ENCODE peak calls at places on chromosomes 6 and 20, in four cellular contexts. O, Z, W and J are unnamed samples.

GRCh38 chr6:139017227-139017626 is 11.3 kb upstream of the ABRACL start:
- DNase-seq in O (no peak), Z (no peak), W (no peak), J (no peak)

GRCh38 chr6:15246217-15247211 is 645 bp downstream of the JARID2 start:
- DNase-seq in O (peak; percentile 63), Z (peak; percentile 42), W (no peak), J (peak; percentile 37)

GRCh38 chr20:53581444-53582311 is 12.0 kb downstream of the ZNF217 start:
- DNase-seq in O (no peak), Z (no peak), W (peak; percentile 68), J (no peak)

GRCh38 chr20:44416082-44416715 is 59.5 kb upstream of the TTPAL start:
- DNase-seq in O (no peak), Z (no peak), W (no peak), J (no peak)

GRCh38 chr20:11569163-11569562 is 348.5 kb upstream of the BTBD3 start:
- DNase-seq in O (no peak), Z (no peak), W (no peak), J (no peak)

GRCh38 chr6:151689499-151690201 is 117.8 kb upstream of the ESR1 start:
- DNase-seq in O (no peak), Z (no peak), W (no peak), J (no peak)

GRCh38 chr20:50624351-50625016 is 66.9 kb downstream of the RIPOR3 start:
- DNase-seq in O (no peak), Z (no peak), W (no peak), J (no peak)

GRCh38 chr6:14423330-14423729 is 305.8 kb downstream of the CD83 start:
- DNase-seq in O (peak; percentile 0), Z (no peak), W (no peak), J (peak; percentile 29)

GRCh38 chr6:36349240-36349639 is 12.6 kb upstream of the BNIP5 start:
- DNase-seq in O (no peak), Z (no peak), W (peak; percentile 28), J (no peak)

DNA sequence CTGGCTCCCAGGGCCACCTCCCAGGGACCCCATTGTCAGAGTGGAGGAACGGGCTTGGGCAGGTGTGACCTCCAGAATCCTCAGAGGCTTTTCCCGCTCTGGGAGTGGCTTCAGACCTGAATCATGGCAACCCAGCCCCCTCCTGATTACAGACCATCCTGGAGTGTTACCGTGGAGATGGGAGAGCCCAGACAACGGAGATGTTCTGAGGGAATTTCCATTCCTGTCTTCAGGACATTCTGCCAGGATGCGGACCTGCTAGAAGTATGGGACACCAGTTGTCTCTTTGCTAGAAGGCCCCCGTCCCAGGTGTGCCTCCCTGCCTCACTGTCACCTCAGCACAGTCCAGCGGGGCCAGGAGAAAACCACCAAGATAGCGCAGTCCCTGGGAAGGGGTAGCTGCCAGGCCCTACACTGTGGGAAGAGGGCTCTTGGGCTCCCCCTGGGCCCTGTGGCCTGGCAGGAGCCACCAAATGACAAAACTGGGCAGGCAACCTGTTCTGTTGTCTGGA is 109.9 kb downstream of the PSMB1 start:
- DNase-seq in O (no peak), Z (no peak), W (no peak), J (no peak)
- TF ChIP-seq CTCF in O (peak; percentile 21), Z (no peak), W (no peak), J (peak; percentile 1)

GRCh38 chr20:16531485-16531884 is 41.8 kb downstream of the KIF16B start:
- DNase-seq in O (no peak), Z (no peak), W (no peak), J (no peak)

GRCh38 chr20:16526433-16527380 is 46.5 kb downstream of the KIF16B start:
- DNase-seq in O (no peak), Z (peak; percentile 28), W (no peak), J (no peak)

GRCh38 chr20:16530201-16530681 is 43.0 kb downstream of the KIF16B start:
- DNase-seq in O (peak; percentile 28), Z (peak; percentile 50), W (no peak), J (no peak)

GRCh38 chr20:16528078-16528477 is 45.2 kb downstream of the KIF16B start:
- DNase-seq in O (peak; percentile 98), Z (peak; percentile 95), W (no peak), J (peak; percentile 77)

GRCh38 chr20:16527438-16527837 is 45.8 kb downstream of the KIF16B start:
- DNase-seq in O (no peak), Z (no peak), W (no peak), J (no peak)
- TF ChIP-seq CTCF in O (no peak), Z (no peak), W (no peak), J (no peak)

GRCh38 chr20:47740225-47741184 is 44.8 kb downstream of the SULF2 start:
- DNase-seq in O (no peak), Z (no peak), W (no peak), J (peak; percentile 12)

GRCh38 chr20:47743671-47744070 is 41.6 kb downstream of the SULF2 start:
- DNase-seq in O (no peak), Z (no peak), W (no peak), J (no peak)

GRCh38 chr20:47737923-47738322 is 47.4 kb downstream of the SULF2 start:
- DNase-seq in O (no peak), Z (no peak), W (no peak), J (no peak)

GRCh38 chr20:47744803-47745202 is 40.5 kb downstream of the SULF2 start:
- DNase-seq in O (no peak), Z (no peak), W (no peak), J (no peak)

GRCh38 chr20:47741669-47742345 is 43.5 kb downstream of the SULF2 start:
- DNase-seq in O (no peak), Z (no peak), W (no peak), J (no peak)
- TF ChIP-seq CTCF in O (no peak), Z (no peak), W (no peak), J (no peak)

GRCh38 chr20:31675828-31676533 is 38.3 kb downstream of the COX4I2 start:
- DNase-seq in O (peak; percentile 93), Z (no peak), W (peak; percentile 47), J (peak; percentile 71)
- TF ChIP-seq CTCF in O (no peak), Z (no peak), W (no peak), J (no peak)

DNA sequence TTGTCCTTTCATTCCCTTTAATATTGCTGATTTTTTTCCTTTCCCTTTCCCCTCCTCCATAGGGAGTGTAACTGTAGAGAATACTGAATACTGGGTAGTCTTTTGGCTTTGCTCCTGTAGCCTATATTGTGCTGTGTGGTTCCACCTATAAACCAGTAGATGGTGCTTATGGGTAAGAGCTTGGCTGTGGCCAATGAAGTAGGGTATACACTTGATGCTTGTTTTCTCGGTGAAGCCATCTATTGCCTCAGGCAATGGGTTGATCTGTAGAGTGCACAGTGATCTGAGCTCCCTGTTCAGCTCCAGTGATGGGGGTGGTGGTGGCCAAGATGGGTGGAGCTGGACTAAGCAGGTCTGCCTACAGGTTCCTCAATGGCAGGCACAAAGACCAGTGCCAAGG is 203.3 kb upstream of the IMPG1 start:
- DNase-seq in O (no peak), Z (no peak), W (no peak), J (no peak)
- TF ChIP-seq CTCF in O (no peak), Z (no peak), W (no peak), J (no peak)

DNA sequence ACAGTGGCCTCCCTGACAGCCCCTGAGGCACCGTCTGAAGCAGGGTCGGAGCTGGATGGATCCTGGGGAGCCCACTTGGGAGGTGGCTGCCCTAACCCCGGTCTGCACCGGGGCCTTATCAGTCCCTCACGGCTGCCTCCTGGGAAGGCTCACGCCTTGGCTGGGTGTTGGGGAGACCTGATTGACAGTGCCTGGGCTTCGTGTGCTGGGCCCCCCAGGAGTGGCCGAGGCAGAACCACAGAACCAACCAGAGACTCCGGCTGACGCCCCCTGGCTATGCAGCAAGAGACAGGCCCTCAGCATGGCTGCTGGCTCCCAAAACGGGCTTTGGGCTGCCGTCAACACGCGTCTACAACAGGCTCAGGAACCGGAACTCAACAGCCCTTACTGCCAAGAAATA is 219.6 kb downstream of the TAF4 start:
- DNase-seq in O (no peak), Z (no peak), W (no peak), J (no peak)
- TF ChIP-seq CTCF in O (no peak), Z (no peak), W (no peak), J (no peak)

GRCh38 chr6:90846824-90847223 is 260.0 kb upstream of the MAP3K7 start:
- DNase-seq in O (no peak), Z (no peak), W (no peak), J (no peak)
- TF ChIP-seq CTCF in O (no peak), Z (no peak), W (no peak), J (no peak)

GRCh38 chr6:30572078-30572605 is 900 bp downstream of the ABCF1 start:
- DNase-seq in O (no peak), Z (no peak), W (no peak), J (no peak)

GRCh38 chr6:30573113-30573512 is 1.9 kb downstream of the ABCF1 start:
- DNase-seq in O (no peak), Z (no peak), W (no peak), J (no peak)

GRCh38 chr6:30570263-30570662 is 979 bp upstream of the ABCF1 start:
- DNase-seq in O (no peak), Z (no peak), W (no peak), J (no peak)

GRCh38 chr6:30570760-30571084 is 520 bp upstream of the ABCF1 start:
- DNase-seq in O (no peak), Z (no peak), W (no peak), J (no peak)

DNA sequence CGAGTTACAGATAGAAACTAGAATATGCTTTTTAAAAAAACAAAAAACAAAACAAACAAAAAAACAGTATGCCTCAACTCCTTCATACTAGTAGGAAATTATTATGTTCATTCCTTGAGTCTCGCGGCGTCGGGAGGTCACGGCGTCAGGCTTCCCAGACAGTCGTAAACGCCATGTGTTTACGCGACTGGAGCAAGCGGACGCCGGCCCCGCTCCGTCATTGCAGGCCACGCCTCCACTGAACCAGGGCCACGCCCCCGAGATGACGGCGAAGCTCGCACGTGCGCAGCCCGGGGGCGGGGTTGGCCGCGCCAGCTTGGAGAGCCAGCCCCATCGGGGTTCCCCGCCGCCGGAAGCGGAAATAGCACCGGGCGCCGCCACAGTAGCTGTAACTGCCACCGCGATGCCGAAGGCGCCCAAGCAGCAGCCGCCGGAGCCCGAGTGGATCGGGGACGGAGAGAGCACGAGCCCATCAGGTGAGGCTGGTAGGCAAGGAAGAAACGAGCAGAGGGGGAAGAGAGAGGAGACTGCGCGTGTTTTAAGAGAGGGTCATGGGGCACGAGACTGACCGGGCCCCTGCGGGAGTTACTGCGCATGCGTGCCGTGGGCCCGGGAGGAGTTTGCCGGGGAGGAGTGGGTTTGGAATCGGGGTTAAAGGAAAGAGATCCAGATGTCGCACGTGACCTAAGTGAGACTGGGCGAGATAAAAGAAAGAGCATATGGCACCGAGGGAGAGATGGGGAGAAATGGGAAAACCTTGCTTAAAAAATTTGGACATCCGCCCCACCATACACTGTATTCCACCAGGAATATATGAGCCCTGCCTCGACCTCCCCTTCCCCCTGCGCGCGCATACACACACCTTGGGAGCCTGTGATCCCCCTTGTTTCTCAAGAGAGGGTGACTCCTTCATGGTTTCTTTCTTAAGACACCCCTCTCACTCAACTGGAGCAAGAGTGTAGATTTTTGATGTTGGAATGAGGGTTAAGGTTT is at the start of gene ABCF1:
- DNase-seq in O (peak; percentile 98), Z (peak; percentile 97), W (peak; percentile 99), J (peak; percentile 98)
- TF ChIP-seq CTCF in O (no peak), Z (no peak), W (no peak), J (no peak)

DNA sequence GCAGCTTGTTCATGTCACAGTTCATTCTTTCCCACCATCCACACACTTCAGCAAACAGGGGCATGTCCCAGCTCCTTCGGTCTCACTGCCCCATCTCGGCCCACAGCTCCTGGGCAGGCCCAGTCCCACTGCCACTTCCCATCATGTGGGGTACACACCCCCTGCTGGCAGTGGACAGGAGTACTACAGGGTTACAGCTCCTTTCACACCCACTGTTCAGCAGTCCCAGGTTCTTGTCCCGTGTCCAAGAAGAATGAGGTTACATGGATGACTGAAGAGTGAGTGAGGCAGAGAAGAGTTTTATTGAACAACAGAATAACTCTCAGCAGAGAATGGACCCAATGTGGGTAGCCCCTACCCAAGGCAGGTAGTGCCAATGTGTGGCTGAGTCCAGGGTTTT is 77.8 kb upstream of the SMLR1 start:
- DNase-seq in O (no peak), Z (no peak), W (no peak), J (no peak)
- TF ChIP-seq CTCF in O (no peak), Z (no peak), W (no peak), J (no peak)